ENCODE peak calls at places on chromosomes 1 and 21, in four cellular contexts. L is NB4; K is glutamatergic neuron; X is stimulated activated CD8-positive, alpha-beta memory T cell treated with anti-CD3 and anti-CD28 coated beads, Interleukin-4, amount 100 ng/mL, for 1 hour. P is an unnamed sample.

GRCh38 chr1:204124639-204125038 is 27.2 kb downstream of the ETNK2 start:
- DNase-seq in X (no peak), K (no peak), L (no peak), P (no peak)

GRCh38 chr1:162916821-162917613 is 56.0 kb upstream of the CCDC190 start:
- DNase-seq in X (no peak), K (no peak), L (no peak), P (no peak)

GRCh38 chr1:162141273-162142023 is 72.0 kb downstream of the NOS1AP start:
- DNase-seq in X (no peak), K (no peak), L (no peak), P (no peak)

GRCh38 chr1:44780583-44781121 is 5.3 kb downstream of the RPS8 start:
- DNase-seq in K (no peak), X (no peak), L (peak; percentile 25), P (no peak)

GRCh38 chr1:176522310-176522846 is 59.4 kb downstream of the PAPPA2 start:
- DNase-seq in X (no peak), L (no peak), K (no peak), P (no peak)

GRCh38 chr1:77378723-77379533 is 97.1 kb downstream of the AK5 start:
- DNase-seq in X (no peak), L (no peak), K (no peak), P (no peak)

GRCh38 chr1:63408331-63408730 is 40.9 kb downstream of the ALG6 start:
- DNase-seq in K (no peak), X (no peak), L (no peak), P (no peak)

GRCh38 chr21:34687065-34687464 is 18.3 kb downstream of the CLIC6 start:
- DNase-seq in X (no peak), K (no peak), L (no peak), P (no peak)

GRCh38 chr1:204992499-204992898 is 50.5 kb upstream of the CNTN2 start:
- DNase-seq in K (no peak), X (no peak), L (peak; percentile 80), P (peak; percentile 20)

GRCh38 chr21:25999935-26000582 is 170.5 kb downstream of the APP start:
- DNase-seq in X (no peak), K (no peak), L (no peak), P (no peak)

GRCh38 chr1:29379438-29380073 is 143.2 kb downstream of the PTPRU start:
- DNase-seq in X (no peak), L (peak; percentile 69), K (no peak), P (peak; percentile 23)

GRCh38 chr1:94727846-94728715 is 92.1 kb upstream of the SLC44A3 start:
- DNase-seq in X (no peak), K (no peak), L (no peak), P (no peak)

GRCh38 chr1:162908780-162909179 is 47.8 kb upstream of the CCDC190 start:
- DNase-seq in X (no peak), K (no peak), L (no peak), P (no peak)

GRCh38 chr21:33901421-33902288 is 13.9 kb downstream of the ATP5PO start:
- DNase-seq in X (no peak), L (peak; percentile 56), K (peak; percentile 72), P (peak; percentile 44)

GRCh38 chr1:235632538-235633219 is 16.9 kb downstream of the GNG4 start:
- DNase-seq in X (no peak), L (peak; percentile 43), K (no peak), P (peak; percentile 67)

GRCh38 chr1:60265560-60266535 is 192.3 kb upstream of the C1orf87 start:
- DNase-seq in L (no peak), X (no peak), K (no peak), P (no peak)

GRCh38 chr1:216140650-216141547 is 282.3 kb downstream of the USH2A start:
- DNase-seq in X (no peak), L (no peak), K (no peak), P (no peak)

GRCh38 chr21:42216726-42217572 is 2.0 kb upstream of the ABCG1 start:
- DNase-seq in K (no peak), L (no peak), X (no peak), P (no peak)

GRCh38 chr1:39901486-39902120 is at the start of gene MYCL:
- DNase-seq in X (no peak), K (peak; percentile 84), L (peak; percentile 76), P (peak; percentile 39)

GRCh38 chr1:3035871-3036645 is 14.8 kb downstream of the ACTRT2 start:
- DNase-seq in L (no peak), K (no peak), X (no peak), P (no peak)

GRCh38 chr1:55021965-55022546 is 17.3 kb upstream of the PCSK9 start:
- DNase-seq in L (peak; percentile 83), X (peak; percentile 8), K (peak; percentile 95), P (peak; percentile 71)

GRCh38 chr1:218584418-218585155 is 239.5 kb downstream of the TGFB2 start:
- DNase-seq in K (no peak), X (no peak), L (no peak), P (no peak)

GRCh38 chr1:67831850-67832513 is 1.3 kb downstream of the GNG12 start:
- DNase-seq in K (no peak), L (peak; percentile 24), X (no peak), P (peak; percentile 68)

GRCh38 chr1:81463889-81464288 is 336.8 kb upstream of the ADGRL2 start:
- DNase-seq in L (no peak), X (no peak), K (no peak), P (no peak)

GRCh38 chr1:213244664-213245091 is 193.6 kb downstream of the RPS6KC1 start:
- DNase-seq in X (no peak), L (peak; percentile 65), K (no peak), P (peak; percentile 57)

GRCh38 chr1:99705385-99705784 is 59.5 kb downstream of the PALMD start:
- DNase-seq in L (no peak), K (no peak), X (no peak), P (no peak)

GRCh38 chr1:246780264-246780663 is 56.1 kb downstream of the SCCPDH start:
- DNase-seq in K (no peak), X (no peak), L (no peak), P (no peak)

GRCh38 chr1:108747128-108747827 is 804 bp downstream of the STXBP3 start:
- DNase-seq in L (peak; percentile 82), K (peak; percentile 63), X (no peak), P (peak; percentile 81)

GRCh38 chr1:234643111-234643849 is 33.3 kb upstream of the IRF2BP2 start:
- DNase-seq in K (no peak), L (no peak), X (no peak), P (no peak)

GRCh38 chr1:199009447-199009846 is 370.6 kb downstream of the PTPRC start:
- DNase-seq in X (no peak), K (no peak), L (peak; percentile 74), P (peak; percentile 63)

GRCh38 chr1:230215049-230215448 is 148.0 kb downstream of the GALNT2 start:
- DNase-seq in X (no peak), L (no peak), K (peak; percentile 38), P (no peak)

GRCh38 chr1:48182441-48182840 is 40.1 kb upstream of the SLC5A9 start:
- DNase-seq in X (no peak), L (no peak), K (peak; percentile 18), P (no peak)

GRCh38 chr1:111895456-111895855 is 94.0 kb downstream of the KCND3 start:
- DNase-seq in L (no peak), K (no peak), X (no peak), P (no peak)